ENCODE peak calls at places on chromosomes 1 and 21, in four cellular contexts. E is H1, H is HepG2, I is K562. C is an unnamed sample.

GRCh38 chr21:33870768-33871167 is 44.8 kb downstream of the ATP5PO start:
- DNase-seq in E (no peak), H (no peak), I (no peak), C (no peak)

GRCh38 chr1:214208525-214208924 is 72.4 kb upstream of the SMYD2 start:
- DNase-seq in E (no peak), H (no peak), I (no peak), C (no peak)

GRCh38 chr1:44635439-44635838 is 38.8 kb downstream of the TMEM53 start:
- DNase-seq in E (no peak), H (no peak), I (no peak), C (no peak)

GRCh38 chr1:31372961-31373896 is at the start of gene FABP3:
- DNase-seq in E (peak), H (peak), I (peak), C (no peak)

GRCh38 chr1:119431836-119432235 is 16.9 kb downstream of the HSD3B2 start:
- DNase-seq in E (no peak), H (no peak), I (no peak), C (no peak)

GRCh38 chr1:50378757-50379156 is 44.5 kb downstream of the DMRTA2 start:
- DNase-seq in E (no peak), H (no peak), I (no peak), C (no peak)

GRCh38 chr1:197234581-197234980 is 33.5 kb upstream of the CRB1 start:
- DNase-seq in E (no peak), H (no peak), I (no peak), C (no peak)

GRCh38 chr1:244239261-244239770 is 188.2 kb downstream of the ZBTB18 start:
- DNase-seq in E (no peak), H (no peak), I (no peak), C (no peak)

GRCh38 chr1:54998677-54999076 is at the start of gene BSND:
- DNase-seq in E (no peak), H (no peak), I (peak), C (no peak)

GRCh38 chr1:183097438-183098051 is 74.3 kb downstream of the LAMC1 start:
- DNase-seq in E (no peak), H (no peak), I (no peak), C (no peak)

GRCh38 chr1:218878369-218878768 is 295.3 kb upstream of the LYPLAL1 start:
- DNase-seq in E (no peak), H (no peak), I (no peak), C (no peak)

GRCh38 chr1:1215881-1216605 is 2.1 kb upstream of the TNFRSF4 start:
- DNase-seq in E (no peak), H (no peak), I (no peak), C (no peak)

GRCh38 chr1:50699795-50700194 is 260.3 kb downstream of the FAF1 start:
- DNase-seq in E (no peak), H (no peak), I (no peak), C (no peak)

GRCh38 chr1:207494171-207494570 is 1.8 kb upstream of the CR1 start:
- DNase-seq in E (no peak), H (no peak), I (no peak), C (no peak)

GRCh38 chr1:32813941-32814739 is 3.0 kb downstream of the YARS1 start:
- DNase-seq in E (no peak), H (peak), I (no peak), C (peak)

GRCh38 chr1:121522061-121522759 is 337.4 kb downstream of the SRGAP2C start:
- DNase-seq in E (no peak), H (peak), I (no peak), C (no peak)

DNA sequence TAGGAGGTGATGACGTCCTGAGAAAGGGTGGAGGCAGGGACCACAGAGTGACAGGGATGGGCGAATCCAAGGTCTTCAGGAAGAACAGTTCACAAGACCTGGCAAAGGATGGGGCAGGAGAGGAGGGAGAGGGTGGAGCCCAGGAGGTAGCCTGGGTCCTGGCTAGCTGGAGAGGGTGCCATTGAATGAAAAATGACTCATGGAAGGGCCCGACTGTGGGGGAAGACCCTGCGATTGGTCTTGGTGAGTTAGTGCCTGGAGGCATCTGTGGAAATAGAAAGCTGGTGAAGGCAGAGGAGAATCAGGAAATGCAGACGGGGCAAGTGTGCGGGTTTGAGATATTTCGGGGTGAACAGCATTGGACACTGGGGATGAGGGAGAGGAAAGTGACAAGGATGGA is 60.3 kb upstream of the SLC45A1 start:
- DNase-seq in E (no peak), H (no peak), I (no peak), C (no peak)
- TF ChIP-seq FOSL1 in E (no peak), H (no peak), I (no peak), C (no peak)

GRCh38 chr1:46486432-46487015 is 3.1 kb upstream of the DMBX1 start:
- DNase-seq in E (no peak), H (no peak), I (no peak), C (no peak)

GRCh38 chr1:46483597-46483996 is 6.0 kb upstream of the DMBX1 start:
- DNase-seq in E (no peak), H (no peak), I (no peak), C (no peak)

GRCh38 chr1:46484783-46485490 is 4.7 kb upstream of the DMBX1 start:
- DNase-seq in E (no peak), H (no peak), I (peak), C (no peak)

GRCh38 chr1:46487818-46488218 is 1.8 kb upstream of the DMBX1 start:
- DNase-seq in E (peak), H (no peak), I (peak), C (no peak)

DNA sequence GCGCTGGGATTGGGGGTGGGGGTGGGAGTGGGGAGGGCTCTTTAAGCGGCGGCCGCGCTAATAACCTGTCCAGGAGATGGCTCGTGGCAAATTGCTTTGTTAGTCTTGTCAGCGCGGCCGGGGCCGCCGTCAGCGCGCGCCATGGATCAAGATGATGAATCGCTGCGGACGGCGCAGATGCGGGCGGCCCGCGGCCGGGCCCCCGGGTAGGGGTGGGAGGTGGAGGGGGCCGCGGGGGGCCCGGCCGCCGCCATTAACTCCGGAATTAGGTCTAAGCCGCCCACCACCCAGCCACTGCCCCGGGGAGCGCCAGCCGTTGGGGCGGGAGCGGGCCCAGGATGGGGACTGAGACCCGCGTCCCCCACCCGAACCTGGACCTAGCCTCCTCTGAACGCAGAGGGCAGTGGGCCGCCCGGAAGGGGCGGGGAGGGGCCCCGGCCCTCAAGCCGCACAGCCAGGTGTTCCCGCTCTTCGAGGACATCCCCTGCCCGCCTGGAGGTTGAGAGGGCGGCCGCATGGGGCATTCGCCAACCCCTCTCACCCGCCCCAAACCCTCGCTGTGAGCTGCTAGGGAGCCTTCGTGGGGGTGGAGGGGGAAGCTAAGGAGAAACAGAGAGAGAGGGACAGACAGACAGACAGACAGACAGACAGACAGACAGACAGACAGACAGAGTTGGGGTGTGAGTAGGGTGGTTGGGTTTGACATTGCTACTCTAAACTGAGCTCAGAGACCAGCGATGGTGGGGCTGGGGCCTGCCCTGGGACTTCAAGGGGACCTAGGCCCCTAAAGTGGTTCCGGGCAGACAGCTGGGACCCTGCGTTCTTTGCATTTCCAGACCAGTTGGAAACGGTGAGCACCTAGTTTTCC is 3.8 kb upstream of the DMBX1 start:
- DNase-seq in E (peak), H (no peak), I (no peak), C (no peak)
- TF ChIP-seq EZH2 in E (peak), H (no peak), I (no peak), C (no peak)

DNA sequence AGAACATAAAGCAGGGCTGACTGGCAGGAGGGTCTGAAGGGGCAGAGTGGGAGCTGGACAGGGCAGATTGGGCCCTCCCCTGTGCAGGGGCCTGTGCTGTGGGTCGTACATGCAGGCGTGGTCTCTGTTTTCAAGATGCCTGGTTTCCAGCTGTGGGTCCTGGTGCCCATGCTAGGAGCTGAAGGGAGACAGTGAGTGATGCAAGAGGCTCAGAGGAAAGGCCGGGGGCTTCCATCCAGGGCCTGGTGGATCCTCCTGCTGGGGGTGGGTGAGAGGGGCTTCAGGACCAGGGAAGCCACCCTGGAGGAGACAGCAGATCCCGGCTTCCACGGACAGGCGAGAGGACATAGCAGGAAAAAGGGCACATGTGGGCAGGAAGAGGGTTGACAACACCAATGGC is 349.0 kb upstream of the VAMP3 start:
- DNase-seq in E (peak), H (no peak), I (no peak), C (no peak)
- TF ChIP-seq CTCF in E (no peak), H (no peak), I (no peak), C (no peak)

GRCh38 chr1:233473549-233474204 is 140.2 kb upstream of the KCNK1 start:
- DNase-seq in E (no peak), H (no peak), I (no peak), C (no peak)
- TF ChIP-seq FOSL1 in E (no peak), H (no peak), I (no peak), C (no peak)

DNA sequence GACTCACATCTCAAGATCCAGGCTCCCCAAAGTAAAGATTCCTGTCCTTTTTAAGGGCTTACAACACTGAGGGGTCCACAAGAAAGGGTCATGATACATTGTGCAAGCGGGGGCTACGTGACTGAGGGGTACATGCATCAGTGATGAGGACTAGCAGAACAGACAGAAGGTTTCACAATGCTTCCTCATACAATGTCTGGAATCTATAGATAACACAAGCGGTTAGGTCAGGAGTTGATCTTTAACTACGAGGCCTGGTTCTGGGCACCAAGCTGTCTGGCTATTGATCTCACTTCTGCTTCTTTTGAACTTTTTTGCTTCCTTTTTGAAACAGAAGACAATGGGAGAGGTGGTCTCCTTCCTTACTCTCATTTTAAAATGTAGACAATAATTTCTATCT is 718.6 kb downstream of the AMY1C start:
- DNase-seq in E (no peak), H (peak), I (no peak), C (no peak)
- TF ChIP-seq EZH2 in E (no peak), H (no peak), I (no peak), C (no peak)

GRCh38 chr21:39712976-39713375 is 32.0 kb upstream of the IGSF5 start:
- DNase-seq in E (no peak), H (peak), I (no peak), C (no peak)
- TF ChIP-seq CTCF in E (peak), H (no peak), I (peak), C (no peak)

DNA sequence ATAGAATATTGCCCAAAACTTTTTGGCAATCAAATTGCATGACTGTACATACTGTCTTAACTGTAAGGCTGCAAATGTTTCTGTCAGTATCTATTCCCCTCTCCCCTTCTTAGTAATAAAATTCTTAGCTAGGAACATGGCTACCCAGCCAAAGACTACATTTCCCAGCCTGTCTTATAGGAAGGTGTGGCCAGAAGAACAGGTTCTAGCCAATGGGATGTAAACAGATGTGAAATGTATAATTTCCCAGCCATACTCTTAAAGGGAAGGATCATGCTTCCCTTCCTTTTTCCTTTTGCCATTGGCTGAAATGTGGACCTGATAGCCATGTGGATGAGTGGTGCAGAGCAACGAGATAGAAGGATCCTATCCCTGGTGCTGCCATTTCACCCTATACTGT is 7.0 kb upstream of the HIVEP3 start:
- DNase-seq in E (no peak), H (no peak), I (no peak), C (no peak)
- TF ChIP-seq FOSL1 in E (no peak), H (no peak), I (no peak), C (no peak)

DNA sequence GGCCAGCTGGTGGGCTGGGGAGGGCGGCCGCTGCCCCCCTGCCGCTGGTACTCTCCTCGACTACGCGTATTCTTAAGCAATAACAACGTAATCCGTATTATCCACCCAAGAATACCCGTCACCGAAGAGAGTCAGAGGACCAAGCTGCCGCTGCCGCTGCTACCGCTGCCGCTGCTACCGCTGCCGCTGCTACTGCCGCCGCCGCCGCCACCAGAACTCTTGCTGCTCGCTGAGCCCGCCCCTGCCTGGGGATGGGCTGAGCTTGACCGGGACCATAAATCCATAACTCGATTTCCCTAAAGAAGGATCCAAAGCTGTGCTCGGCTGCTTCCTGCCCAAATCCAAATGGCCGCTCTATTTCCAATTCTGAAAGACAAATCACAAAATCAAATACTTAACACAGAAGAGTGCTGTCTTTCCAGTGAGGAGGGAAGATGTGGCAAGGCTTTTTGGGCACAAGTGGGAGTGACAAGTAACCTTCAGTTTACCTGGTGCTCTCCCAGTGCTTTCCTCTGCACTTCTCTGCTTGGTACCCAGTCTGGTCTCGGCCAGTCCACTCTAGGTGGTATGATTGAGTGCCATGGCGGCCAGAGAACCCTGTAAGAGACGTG is 125.3 kb upstream of the DPYD start:
- DNase-seq in E (peak), H (no peak), I (no peak), C (no peak)
- TF ChIP-seq EZH2 in E (peak), H (no peak), I (no peak), C (no peak)

C was measured in HCT116.